ENCODE peak calls at places on chromosome 5, in eight cellular contexts. One of them, this sample, is unnamed.

GRCh38 chr5:10760033-10760975 is 730 bp downstream of the DAP start:
- DNase-seq in GM23338: peak
- DNase-seq in pancreas: no peak
- DNase-seq in tibial artery: peak
- DNase-seq in choroid plexus epithelial cell: peak
- DNase-seq in GM20000: peak
- DNase-seq in lower lobe of right lung: peak
- DNase-seq in upper lobe of left lung: peak
- DNase-seq in this sample: peak

GRCh38 chr5:33315170-33315569 is 125.6 kb upstream of the TARS1 start:
- DNase-seq in GM23338: no peak
- DNase-seq in pancreas: no peak
- DNase-seq in tibial artery: no peak
- DNase-seq in choroid plexus epithelial cell: no peak
- DNase-seq in GM20000: no peak
- DNase-seq in lower lobe of right lung: no peak
- DNase-seq in upper lobe of left lung: no peak
- DNase-seq in this sample: no peak

GRCh38 chr5:80125962-80126480 is 90.9 kb downstream of the THBS4 start:
- DNase-seq in GM23338: no peak
- DNase-seq in pancreas: no peak
- DNase-seq in tibial artery: no peak
- DNase-seq in choroid plexus epithelial cell: peak
- DNase-seq in GM20000: peak
- DNase-seq in lower lobe of right lung: no peak
- DNase-seq in upper lobe of left lung: no peak
- DNase-seq in this sample: no peak

GRCh38 chr5:14216372-14216771 is 73.2 kb downstream of the TRIO start:
- DNase-seq in GM23338: no peak
- DNase-seq in pancreas: no peak
- DNase-seq in tibial artery: no peak
- DNase-seq in choroid plexus epithelial cell: peak
- DNase-seq in GM20000: no peak
- DNase-seq in lower lobe of right lung: no peak
- DNase-seq in upper lobe of left lung: no peak
- DNase-seq in this sample: no peak

GRCh38 chr5:15286659-15287058 is 213.3 kb upstream of the FBXL7 start:
- DNase-seq in GM23338: peak
- DNase-seq in pancreas: no peak
- DNase-seq in tibial artery: no peak
- DNase-seq in choroid plexus epithelial cell: peak
- DNase-seq in GM20000: no peak
- DNase-seq in lower lobe of right lung: no peak
- DNase-seq in upper lobe of left lung: no peak
- DNase-seq in this sample: no peak

GRCh38 chr5:82405166-82405565 is 127.0 kb upstream of the RPS23 start:
- DNase-seq in GM23338: no peak
- DNase-seq in pancreas: no peak
- DNase-seq in tibial artery: no peak
- DNase-seq in choroid plexus epithelial cell: peak
- DNase-seq in GM20000: no peak
- DNase-seq in lower lobe of right lung: no peak
- DNase-seq in upper lobe of left lung: no peak
- DNase-seq in this sample: no peak

GRCh38 chr5:142141463-142141862 is 32.9 kb downstream of the NDFIP1 start:
- DNase-seq in GM23338: no peak
- DNase-seq in pancreas: no peak
- DNase-seq in tibial artery: no peak
- DNase-seq in choroid plexus epithelial cell: no peak
- DNase-seq in GM20000: no peak
- DNase-seq in lower lobe of right lung: no peak
- DNase-seq in upper lobe of left lung: no peak
- DNase-seq in this sample: no peak

GRCh38 chr5:33891731-33892418 is at the start of gene ADAMTS12:
- DNase-seq in GM23338: peak
- DNase-seq in pancreas: peak
- DNase-seq in tibial artery: no peak
- DNase-seq in choroid plexus epithelial cell: peak
- DNase-seq in GM20000: peak
- DNase-seq in lower lobe of right lung: no peak
- DNase-seq in upper lobe of left lung: no peak
- DNase-seq in this sample: peak

GRCh38 chr5:128436825-128437224 is 101.2 kb downstream of the FBN2 start:
- DNase-seq in GM23338: peak
- DNase-seq in pancreas: no peak
- DNase-seq in tibial artery: no peak
- DNase-seq in choroid plexus epithelial cell: peak
- DNase-seq in GM20000: no peak
- DNase-seq in lower lobe of right lung: no peak
- DNase-seq in upper lobe of left lung: no peak
- DNase-seq in this sample: no peak

GRCh38 chr5:77923666-77924065 is 147.5 kb upstream of the TBCA start:
- DNase-seq in GM23338: no peak
- DNase-seq in pancreas: no peak
- DNase-seq in tibial artery: no peak
- DNase-seq in choroid plexus epithelial cell: no peak
- DNase-seq in GM20000: no peak
- DNase-seq in lower lobe of right lung: no peak
- DNase-seq in upper lobe of left lung: no peak
- DNase-seq in this sample: no peak

GRCh38 chr5:154630410-154630809 is 124.8 kb upstream of the LARP1 start:
- DNase-seq in GM23338: no peak
- DNase-seq in pancreas: no peak
- DNase-seq in tibial artery: no peak
- DNase-seq in choroid plexus epithelial cell: no peak
- DNase-seq in GM20000: no peak
- DNase-seq in lower lobe of right lung: no peak
- DNase-seq in upper lobe of left lung: no peak
- DNase-seq in this sample: no peak

GRCh38 chr5:173458819-173459218 is 130.6 kb upstream of the STC2 start:
- DNase-seq in GM23338: no peak
- DNase-seq in pancreas: no peak
- DNase-seq in tibial artery: no peak
- DNase-seq in choroid plexus epithelial cell: peak
- DNase-seq in GM20000: no peak
- DNase-seq in lower lobe of right lung: no peak
- DNase-seq in upper lobe of left lung: no peak
- DNase-seq in this sample: no peak

GRCh38 chr5:17302590-17302989 is 85.2 kb downstream of the BASP1 start:
- DNase-seq in GM23338: no peak
- DNase-seq in pancreas: no peak
- DNase-seq in tibial artery: peak
- DNase-seq in choroid plexus epithelial cell: peak
- DNase-seq in GM20000: no peak
- DNase-seq in lower lobe of right lung: no peak
- DNase-seq in upper lobe of left lung: no peak
- DNase-seq in this sample: no peak

GRCh38 chr5:149413477-149414210 is 34.6 kb upstream of the IL17B start:
- DNase-seq in GM23338: no peak
- DNase-seq in pancreas: no peak
- DNase-seq in tibial artery: no peak
- DNase-seq in choroid plexus epithelial cell: no peak
- DNase-seq in GM20000: no peak
- DNase-seq in lower lobe of right lung: no peak
- DNase-seq in upper lobe of left lung: no peak
- DNase-seq in this sample: no peak

GRCh38 chr5:5494489-5495402 is 72.3 kb downstream of the ICE1 start:
- DNase-seq in GM23338: peak
- DNase-seq in pancreas: peak
- DNase-seq in tibial artery: no peak
- DNase-seq in choroid plexus epithelial cell: peak
- DNase-seq in GM20000: peak
- DNase-seq in lower lobe of right lung: peak
- DNase-seq in upper lobe of left lung: peak
- DNase-seq in this sample: no peak

GRCh38 chr5:135246923-135247795 is 151.9 kb downstream of the MACROH2A1 start:
- DNase-seq in GM23338: no peak
- DNase-seq in pancreas: no peak
- DNase-seq in tibial artery: no peak
- DNase-seq in choroid plexus epithelial cell: peak
- DNase-seq in GM20000: no peak
- DNase-seq in lower lobe of right lung: no peak
- DNase-seq in upper lobe of left lung: peak
- DNase-seq in this sample: peak

GRCh38 chr5:37492778-37493555 is 113.8 kb downstream of the WDR70 start:
- DNase-seq in GM23338: no peak
- DNase-seq in pancreas: no peak
- DNase-seq in tibial artery: no peak
- DNase-seq in choroid plexus epithelial cell: peak
- DNase-seq in GM20000: no peak
- DNase-seq in lower lobe of right lung: no peak
- DNase-seq in upper lobe of left lung: no peak
- DNase-seq in this sample: no peak

GRCh38 chr5:57370376-57370775 is 112.2 kb downstream of the ACTBL2 start:
- DNase-seq in GM23338: peak
- DNase-seq in pancreas: no peak
- DNase-seq in tibial artery: no peak
- DNase-seq in choroid plexus epithelial cell: no peak
- DNase-seq in GM20000: no peak
- DNase-seq in lower lobe of right lung: no peak
- DNase-seq in upper lobe of left lung: no peak
- DNase-seq in this sample: no peak

GRCh38 chr5:134585966-134586365 is 46.7 kb downstream of the SAR1B start:
- DNase-seq in GM23338: no peak
- DNase-seq in pancreas: no peak
- DNase-seq in tibial artery: no peak
- DNase-seq in choroid plexus epithelial cell: no peak
- DNase-seq in GM20000: no peak
- DNase-seq in lower lobe of right lung: no peak
- DNase-seq in upper lobe of left lung: peak
- DNase-seq in this sample: no peak

DNA sequence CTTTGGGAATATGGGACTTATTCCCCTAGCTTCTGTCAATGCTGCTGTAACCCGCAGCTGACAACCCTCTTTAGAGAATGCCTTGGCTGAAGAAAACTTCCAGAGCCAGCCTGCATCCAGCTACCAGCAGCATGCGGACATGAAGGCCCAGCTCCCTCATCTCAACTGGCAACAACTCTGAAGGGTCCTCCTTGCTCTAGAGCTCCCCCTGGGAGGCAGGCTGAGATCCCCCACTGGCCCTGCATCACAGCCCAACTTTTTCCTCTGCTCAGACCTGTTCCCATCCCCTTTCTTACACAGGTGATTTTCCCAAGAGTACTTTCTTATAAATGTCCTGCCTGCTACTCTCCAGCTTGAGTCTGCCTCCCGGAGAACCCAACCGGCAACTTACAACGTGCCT is 18.7 kb upstream of the WNT8A start:
- DNase-seq in GM23338: peak
- DNase-seq in pancreas: no peak
- DNase-seq in tibial artery: no peak
- DNase-seq in choroid plexus epithelial cell: no peak
- DNase-seq in GM20000: no peak
- DNase-seq in lower lobe of right lung: no peak
- DNase-seq in upper lobe of left lung: no peak
- DNase-seq in this sample: no peak
- TF ChIP-seq CTCF in GM23338: peak
- TF ChIP-seq CTCF in pancreas: no peak
- TF ChIP-seq CTCF in tibial artery: no peak
- TF ChIP-seq CTCF in choroid plexus epithelial cell: peak
- TF ChIP-seq CTCF in GM20000: no peak
- TF ChIP-seq CTCF in lower lobe of right lung: peak
- TF ChIP-seq CTCF in upper lobe of left lung: no peak
- TF ChIP-seq CTCF in this sample: peak

GRCh38 chr5:177228751-177229150 is 74.8 kb downstream of the RAB24 start:
- DNase-seq in GM23338: no peak
- DNase-seq in pancreas: no peak
- DNase-seq in tibial artery: no peak
- DNase-seq in choroid plexus epithelial cell: no peak
- DNase-seq in GM20000: no peak
- DNase-seq in lower lobe of right lung: no peak
- DNase-seq in upper lobe of left lung: no peak
- DNase-seq in this sample: no peak
- TF ChIP-seq CTCF in GM23338: peak
- TF ChIP-seq CTCF in pancreas: no peak
- TF ChIP-seq CTCF in tibial artery: no peak
- TF ChIP-seq CTCF in choroid plexus epithelial cell: no peak
- TF ChIP-seq CTCF in GM20000: no peak
- TF ChIP-seq CTCF in lower lobe of right lung: no peak
- TF ChIP-seq CTCF in upper lobe of left lung: no peak
- TF ChIP-seq CTCF in this sample: peak

DNA sequence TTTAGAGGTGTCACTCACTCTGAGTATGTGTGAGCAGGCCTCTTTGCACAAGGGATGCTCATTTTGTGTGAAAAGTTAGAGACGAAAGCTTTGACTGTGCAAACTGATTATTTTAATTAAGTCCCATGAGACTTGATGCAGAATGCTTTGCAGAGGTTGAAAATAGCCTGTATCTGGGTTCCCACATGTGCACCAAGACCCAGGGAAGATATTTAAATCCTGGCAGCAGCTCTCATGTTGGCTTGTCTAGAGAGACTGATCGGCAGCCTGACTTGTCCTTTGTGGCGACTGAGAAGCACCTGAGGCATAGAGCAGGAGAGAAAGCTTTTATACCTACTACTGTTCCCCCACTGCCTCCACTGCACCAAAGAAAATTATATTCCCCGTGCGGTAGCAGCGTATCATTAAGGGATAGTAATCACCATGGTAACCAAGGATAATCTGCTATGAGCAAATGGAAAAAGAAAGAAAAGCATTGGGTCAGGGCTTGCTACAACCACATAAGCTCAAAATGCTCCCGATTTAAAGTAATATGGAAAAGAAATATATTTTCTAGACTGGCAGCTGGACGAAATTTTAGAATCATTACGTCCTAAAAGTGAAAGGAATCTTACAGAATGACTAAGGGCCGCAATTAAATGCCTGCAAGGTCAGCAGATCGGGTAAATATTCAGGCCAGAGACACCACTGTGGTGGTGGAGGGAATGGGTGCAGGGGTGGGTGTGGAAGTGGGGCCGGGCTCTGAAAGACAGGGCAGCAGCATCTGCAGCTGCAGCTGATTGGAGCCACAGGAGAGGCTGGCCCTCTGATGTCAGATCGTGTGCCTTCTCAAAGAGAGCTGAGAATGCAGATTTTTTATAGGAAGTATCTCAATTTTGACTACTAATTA is 135.3 kb upstream of the EPB41L4A start:
- DNase-seq in GM23338: no peak
- DNase-seq in pancreas: no peak
- DNase-seq in tibial artery: no peak
- DNase-seq in choroid plexus epithelial cell: no peak
- DNase-seq in GM20000: no peak
- DNase-seq in lower lobe of right lung: no peak
- DNase-seq in upper lobe of left lung: no peak
- DNase-seq in this sample: no peak
- TF ChIP-seq CTCF in GM23338: no peak
- TF ChIP-seq CTCF in pancreas: no peak
- TF ChIP-seq CTCF in tibial artery: no peak
- TF ChIP-seq CTCF in choroid plexus epithelial cell: no peak
- TF ChIP-seq CTCF in GM20000: no peak
- TF ChIP-seq CTCF in lower lobe of right lung: no peak
- TF ChIP-seq CTCF in upper lobe of left lung: no peak
- TF ChIP-seq CTCF in this sample: no peak

DNA sequence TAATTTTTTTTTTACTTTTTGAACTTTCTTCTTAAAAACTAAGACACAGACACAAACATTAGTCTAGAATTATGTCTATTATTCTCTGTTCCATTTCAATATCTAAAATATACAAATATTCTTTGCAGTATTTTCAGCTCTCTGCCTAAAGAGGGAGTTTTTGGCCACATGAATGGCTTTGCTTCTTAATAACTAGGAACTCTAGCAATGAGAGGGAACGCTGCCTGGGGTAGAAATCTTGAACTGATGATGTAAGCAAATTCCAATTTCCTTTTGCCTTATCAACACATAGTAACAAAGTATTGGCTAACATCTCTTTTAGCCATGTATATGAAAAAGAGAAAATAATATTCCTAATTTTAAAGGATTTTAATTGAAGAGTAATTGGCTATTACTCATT is 51.9 kb downstream of the SLC25A46 start:
- DNase-seq in GM23338: no peak
- DNase-seq in pancreas: no peak
- DNase-seq in tibial artery: no peak
- DNase-seq in choroid plexus epithelial cell: peak
- DNase-seq in GM20000: no peak
- DNase-seq in lower lobe of right lung: no peak
- DNase-seq in upper lobe of left lung: no peak
- DNase-seq in this sample: no peak
- TF ChIP-seq CTCF in GM23338: peak
- TF ChIP-seq CTCF in pancreas: no peak
- TF ChIP-seq CTCF in tibial artery: peak
- TF ChIP-seq CTCF in choroid plexus epithelial cell: peak
- TF ChIP-seq CTCF in GM20000: no peak
- TF ChIP-seq CTCF in lower lobe of right lung: peak
- TF ChIP-seq CTCF in upper lobe of left lung: no peak
- TF ChIP-seq CTCF in this sample: no peak